ENCODE peak calls at places on chromosomes 6 and 20, in seven cellular contexts. Q, S, Z, I, V, N and R are unnamed samples.
A peak's percentile ranks its signal among the peaks of the same experiment; 100 is the strongest.

GRCh38 chr20:35306931-35307517 is 14.8 kb upstream of the FAM83C start:
- DNase-seq in Q (peak; percentile 85), S (no peak), Z (peak; percentile 60), I (peak; percentile 89), V (peak; percentile 63), N (no peak), R (peak; percentile 65)

GRCh38 chr20:61115627-61116026 is 136.4 kb upstream of the CDH4 start:
- DNase-seq in Q (no peak), S (no peak), Z (no peak), I (no peak), V (no peak), N (no peak), R (no peak)

GRCh38 chr6:127191716-127192115 is 73.2 kb downstream of the RSPO3 start:
- DNase-seq in Q (no peak), S (no peak), Z (no peak), I (no peak), V (peak; percentile 28), N (no peak), R (no peak)

GRCh38 chr6:117783280-117783679 is 108.0 kb downstream of the NUS1 start:
- DNase-seq in Q (no peak), S (no peak), Z (no peak), I (no peak), V (no peak), N (no peak), R (no peak)

GRCh38 chr20:44834693-44835092 is 24.3 kb upstream of the RIMS4 start:
- DNase-seq in Q (no peak), S (no peak), Z (no peak), I (no peak), V (no peak), N (no peak), R (no peak)

GRCh38 chr6:55293116-55293515 is 34.2 kb upstream of the GFRAL start:
- DNase-seq in Q (peak; percentile 11), S (no peak), Z (no peak), I (no peak), V (no peak), N (no peak), R (no peak)

GRCh38 chr6:100281471-100281878 is 183.2 kb downstream of the SIM1 start:
- DNase-seq in Q (no peak), S (no peak), Z (no peak), I (no peak), V (no peak), N (no peak), R (no peak)

GRCh38 chr20:44407402-44408184 is 52.1 kb downstream of the HNF4A start:
- DNase-seq in Q (peak; percentile 92), S (no peak), Z (no peak), I (peak; percentile 96), V (peak; percentile 98), N (no peak), R (peak; percentile 92)

GRCh38 chr6:3061501-3061941 is 6.8 kb upstream of the RIPK1 start:
- DNase-seq in Q (no peak), S (no peak), Z (no peak), I (no peak), V (peak; percentile 81), N (no peak), R (no peak)

GRCh38 chr20:54458219-54458618 is 17.2 kb upstream of the DOK5 start:
- DNase-seq in Q (no peak), S (no peak), Z (no peak), I (no peak), V (no peak), N (no peak), R (no peak)

GRCh38 chr6:106547961-106548453 is 81.3 kb downstream of the RTN4IP1 start:
- DNase-seq in Q (peak; percentile 61), S (no peak), Z (no peak), I (peak; percentile 77), V (peak; percentile 94), N (no peak), R (no peak)

GRCh38 chr6:116801971-116802370 is 26.9 kb downstream of the GPRC6A start:
- DNase-seq in Q (no peak), S (no peak), Z (no peak), I (no peak), V (no peak), N (no peak), R (no peak)

GRCh38 chr20:44728835-44729342 is 13.7 kb downstream of the CCN5 start:
- DNase-seq in Q (peak; percentile 71), S (peak; percentile 87), Z (peak; percentile 78), I (no peak), V (peak; percentile 98), N (no peak), R (no peak)

GRCh38 chr6:168462454-168462853 is 21.5 kb downstream of the SMOC2 start:
- DNase-seq in Q (no peak), S (no peak), Z (no peak), I (no peak), V (no peak), N (no peak), R (no peak)

GRCh38 chr6:125197795-125198269 is 44.3 kb downstream of the TPD52L1 start:
- DNase-seq in Q (peak; percentile 67), S (peak; percentile 84), Z (peak; percentile 69), I (no peak), V (peak; percentile 45), N (no peak), R (peak; percentile 16)

GRCh38 chr20:57514273-57514751 is 10.6 kb downstream of the CTCFL start:
- DNase-seq in Q (peak; percentile 88), S (peak; percentile 74), Z (peak; percentile 45), I (peak; percentile 81), V (peak; percentile 57), N (no peak), R (peak; percentile 29)

GRCh38 chr20:8172191-8172590 is 40.1 kb downstream of the PLCB1 start:
- DNase-seq in Q (no peak), S (no peak), Z (no peak), I (peak; percentile 71), V (no peak), N (no peak), R (no peak)

GRCh38 chr6:163331245-163331644 is 83.3 kb upstream of the QKI start:
- DNase-seq in Q (no peak), S (no peak), Z (no peak), I (no peak), V (no peak), N (no peak), R (no peak)

GRCh38 chr20:38804682-38805501 is 605 bp upstream of the PPP1R16B start:
- DNase-seq in Q (no peak), S (peak; percentile 57), Z (peak; percentile 25), I (peak; percentile 35), V (no peak), N (peak; percentile 72), R (peak; percentile 90)

GRCh38 chr6:48311301-48311700 is 200.3 kb upstream of the PTCHD4 start:
- DNase-seq in Q (no peak), S (no peak), Z (no peak), I (no peak), V (no peak), N (no peak), R (no peak)

GRCh38 chr20:63402860-63403220 is 41.7 kb upstream of the CHRNA4 start:
- DNase-seq in Q (no peak), S (no peak), Z (no peak), I (no peak), V (no peak), N (no peak), R (no peak)

GRCh38 chr6:116266803-116267202 is 12.9 kb downstream of the TSPYL1 start:
- DNase-seq in Q (no peak), S (no peak), Z (no peak), I (no peak), V (peak; percentile 63), N (no peak), R (no peak)

GRCh38 chr20:689348-689747 is 13.7 kb upstream of the SCRT2 start:
- DNase-seq in Q (no peak), S (no peak), Z (no peak), I (no peak), V (no peak), N (no peak), R (no peak)

GRCh38 chr6:22880686-22881433 is 311.5 kb downstream of the HDGFL1 start:
- DNase-seq in Q (peak; percentile 73), S (no peak), Z (no peak), I (peak; percentile 49), V (peak; percentile 96), N (no peak), R (no peak)
- H3K9me3 ChIP-seq in Q (no peaks in the 10 kb centered on the region), S (no peaks in the 10 kb centered on the region), Z (no peaks in the 10 kb centered on the region), I (no peaks in the 10 kb centered on the region), V (no peaks in the 10 kb centered on the region), N (no peaks in the 10 kb centered on the region), R (no peaks in the 10 kb centered on the region)

DNA sequence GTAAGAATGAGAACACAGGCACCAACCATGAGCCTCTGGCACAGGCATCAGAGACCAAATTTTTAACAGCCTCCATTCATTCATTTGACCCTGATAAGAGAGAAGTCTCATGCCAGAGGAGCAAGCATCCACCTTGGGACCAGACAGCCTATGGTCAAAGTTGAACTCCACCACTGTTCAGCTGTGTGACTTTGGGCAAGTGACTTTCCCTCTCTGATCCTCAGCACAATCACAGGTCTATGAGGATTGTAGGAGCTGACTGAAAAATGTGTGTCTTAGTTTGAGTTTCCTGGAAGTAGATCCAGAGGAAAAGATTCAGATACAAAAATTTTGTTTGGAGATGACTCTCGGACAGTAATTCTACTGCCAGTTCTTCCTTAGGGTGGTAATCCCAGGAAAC is 645.1 kb upstream of the DEFB115 start:
- DNase-seq in Q (no peak), S (no peak), Z (no peak), I (no peak), V (no peak), N (no peak), R (no peak)
- H3K9me3 ChIP-seq in Q (no peaks in the 10 kb centered on the region), S (peaks cover 1% of the 10 kb centered on the region), Z (peaks cover 9% of the 10 kb centered on the region), I (peaks cover 7% of the 10 kb centered on the region), V (peaks cover 27% of the 10 kb centered on the region), N (no peaks in the 10 kb centered on the region), R (no peaks in the 10 kb centered on the region)

GRCh38 chr20:31410011-31410410 is 4.0 kb upstream of the DEFB121 start:
- DNase-seq in Q (no peak), S (no peak), Z (no peak), I (no peak), V (no peak), N (no peak), R (no peak)
- H3K9me3 ChIP-seq in Q (no peaks in the 10 kb centered on the region), S (no peaks in the 10 kb centered on the region), Z (no peaks in the 10 kb centered on the region), I (peaks cover 4% of the 10 kb centered on the region), V (peaks cover 6% of the 10 kb centered on the region), N (no peaks in the 10 kb centered on the region), R (no peaks in the 10 kb centered on the region)

GRCh38 chr20:47493175-47493953 is 8.3 kb upstream of the NCOA3 start:
- DNase-seq in Q (peak; percentile 82), S (peak; percentile 89), Z (peak; percentile 83), I (peak; percentile 86), V (peak; percentile 73), N (no peak), R (peak; percentile 82)

GRCh38 chr20:47496118-47496517 is 5.6 kb upstream of the NCOA3 start:
- DNase-seq in Q (no peak), S (no peak), Z (no peak), I (no peak), V (no peak), N (no peak), R (no peak)

GRCh38 chr20:47492284-47492683 is 9.4 kb upstream of the NCOA3 start:
- DNase-seq in Q (no peak), S (no peak), Z (no peak), I (no peak), V (no peak), N (no peak), R (no peak)

GRCh38 chr20:47490795-47491194 is 10.9 kb upstream of the NCOA3 start:
- DNase-seq in Q (no peak), S (no peak), Z (no peak), I (no peak), V (no peak), N (no peak), R (no peak)

DNA sequence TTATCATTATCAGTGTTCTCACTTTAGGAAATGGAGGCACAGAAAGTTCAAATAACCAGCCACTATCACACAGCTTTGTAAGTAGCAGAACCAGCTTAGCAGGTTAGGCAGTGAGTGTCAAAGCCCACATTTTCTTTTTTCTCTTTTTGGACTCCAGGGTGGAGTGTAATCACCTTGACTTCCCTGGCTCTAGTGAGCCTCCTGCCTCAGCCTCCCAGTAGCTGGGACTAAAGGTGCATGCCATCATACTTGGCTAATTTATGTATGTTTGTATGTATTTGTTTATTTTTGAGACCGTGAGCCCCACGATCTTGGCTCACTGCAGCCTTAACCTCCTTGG is 7.8 kb upstream of the NCOA3 start:
- DNase-seq in Q (peak; percentile 19), S (no peak), Z (no peak), I (peak; percentile 68), V (peak; percentile 54), N (no peak), R (no peak)
- H3K9me3 ChIP-seq in Q (no peaks in the 10 kb centered on the region), S (no peaks in the 10 kb centered on the region), Z (no peaks in the 10 kb centered on the region), I (no peaks in the 10 kb centered on the region), V (no peaks in the 10 kb centered on the region), N (no peaks in the 10 kb centered on the region), R (no peaks in the 10 kb centered on the region)